ENCODE peak calls at places on chromosomes 13 and 19, in seven cellular contexts. One of them, this sample, is unnamed.

GRCh38 chr13:19791953-19792537 is 9.3 kb upstream of the PSPC1 start:
- DNase-seq in stimulated activated CD8-positive, alpha-beta memory T cell treated with anti-CD3 and anti-CD28 coated beads, Interleukin-15, amount 100 ng/mL, for 24 hours: no peak
- DNase-seq in NCI-H1105 treated with DMSO at 0.1 percent for 48 hours: no peak
- DNase-seq in adrenal gland: no peak
- DNase-seq in activated CD8-positive, alpha-beta memory T cell treated with anti-CD3 and anti-CD28 coated beads for 24 hours: no peak
- DNase-seq in bronchial epithelial cell: no peak
- DNase-seq in K562: no peak
- DNase-seq in this sample: no peak

GRCh38 chr19:53809518-53810186 is 14.5 kb downstream of the NLRP12 start:
- DNase-seq in stimulated activated CD8-positive, alpha-beta memory T cell treated with anti-CD3 and anti-CD28 coated beads, Interleukin-15, amount 100 ng/mL, for 24 hours: no peak
- DNase-seq in NCI-H1105 treated with DMSO at 0.1 percent for 48 hours: no peak
- DNase-seq in adrenal gland: no peak
- DNase-seq in activated CD8-positive, alpha-beta memory T cell treated with anti-CD3 and anti-CD28 coated beads for 24 hours: no peak
- DNase-seq in bronchial epithelial cell: no peak
- DNase-seq in K562: peak
- DNase-seq in this sample: peak

GRCh38 chr19:42942187-42942789 is 5.3 kb upstream of the PSG7 start:
- DNase-seq in K562: peak
- DNase-seq in activated CD8-positive, alpha-beta memory T cell treated with anti-CD3 and anti-CD28 coated beads for 24 hours: no peak
- DNase-seq in NCI-H1105 treated with DMSO at 0.1 percent for 48 hours: no peak
- DNase-seq in bronchial epithelial cell: peak
- DNase-seq in stimulated activated CD8-positive, alpha-beta memory T cell treated with anti-CD3 and anti-CD28 coated beads, Interleukin-15, amount 100 ng/mL, for 24 hours: no peak
- DNase-seq in adrenal gland: no peak
- DNase-seq in this sample: peak

GRCh38 chr19:53982056-53982455 is 9.4 kb upstream of the CACNG6 start:
- DNase-seq in stimulated activated CD8-positive, alpha-beta memory T cell treated with anti-CD3 and anti-CD28 coated beads, Interleukin-15, amount 100 ng/mL, for 24 hours: no peak
- DNase-seq in adrenal gland: no peak
- DNase-seq in bronchial epithelial cell: no peak
- DNase-seq in activated CD8-positive, alpha-beta memory T cell treated with anti-CD3 and anti-CD28 coated beads for 24 hours: no peak
- DNase-seq in NCI-H1105 treated with DMSO at 0.1 percent for 48 hours: no peak
- DNase-seq in K562: no peak
- DNase-seq in this sample: no peak

GRCh38 chr13:113535381-113535781 is 44.9 kb upstream of the DCUN1D2 start:
- DNase-seq in bronchial epithelial cell: no peak
- DNase-seq in activated CD8-positive, alpha-beta memory T cell treated with anti-CD3 and anti-CD28 coated beads for 24 hours: no peak
- DNase-seq in K562: no peak
- DNase-seq in stimulated activated CD8-positive, alpha-beta memory T cell treated with anti-CD3 and anti-CD28 coated beads, Interleukin-15, amount 100 ng/mL, for 24 hours: no peak
- DNase-seq in NCI-H1105 treated with DMSO at 0.1 percent for 48 hours: no peak
- DNase-seq in adrenal gland: no peak
- DNase-seq in this sample: no peak

GRCh38 chr19:47239152-47239551 is 8.2 kb upstream of the BBC3 start:
- DNase-seq in stimulated activated CD8-positive, alpha-beta memory T cell treated with anti-CD3 and anti-CD28 coated beads, Interleukin-15, amount 100 ng/mL, for 24 hours: no peak
- DNase-seq in bronchial epithelial cell: no peak
- DNase-seq in adrenal gland: no peak
- DNase-seq in K562: no peak
- DNase-seq in activated CD8-positive, alpha-beta memory T cell treated with anti-CD3 and anti-CD28 coated beads for 24 hours: no peak
- DNase-seq in NCI-H1105 treated with DMSO at 0.1 percent for 48 hours: no peak
- DNase-seq in this sample: no peak

GRCh38 chr19:57623091-57623490 is 9.0 kb downstream of the ZNF134 start:
- DNase-seq in K562: no peak
- DNase-seq in stimulated activated CD8-positive, alpha-beta memory T cell treated with anti-CD3 and anti-CD28 coated beads, Interleukin-15, amount 100 ng/mL, for 24 hours: no peak
- DNase-seq in NCI-H1105 treated with DMSO at 0.1 percent for 48 hours: no peak
- DNase-seq in adrenal gland: no peak
- DNase-seq in activated CD8-positive, alpha-beta memory T cell treated with anti-CD3 and anti-CD28 coated beads for 24 hours: no peak
- DNase-seq in bronchial epithelial cell: no peak
- DNase-seq in this sample: no peak

GRCh38 chr13:23992722-23993438 is 95.6 kb upstream of the C1QTNF9B start:
- DNase-seq in K562: no peak
- DNase-seq in NCI-H1105 treated with DMSO at 0.1 percent for 48 hours: no peak
- DNase-seq in bronchial epithelial cell: no peak
- DNase-seq in adrenal gland: no peak
- DNase-seq in activated CD8-positive, alpha-beta memory T cell treated with anti-CD3 and anti-CD28 coated beads for 24 hours: no peak
- DNase-seq in stimulated activated CD8-positive, alpha-beta memory T cell treated with anti-CD3 and anti-CD28 coated beads, Interleukin-15, amount 100 ng/mL, for 24 hours: no peak
- DNase-seq in this sample: no peak

GRCh38 chr13:112966776-112967175 is 2.2 kb upstream of the MCF2L start:
- DNase-seq in K562: no peak
- DNase-seq in adrenal gland: no peak
- DNase-seq in stimulated activated CD8-positive, alpha-beta memory T cell treated with anti-CD3 and anti-CD28 coated beads, Interleukin-15, amount 100 ng/mL, for 24 hours: no peak
- DNase-seq in bronchial epithelial cell: no peak
- DNase-seq in activated CD8-positive, alpha-beta memory T cell treated with anti-CD3 and anti-CD28 coated beads for 24 hours: no peak
- DNase-seq in NCI-H1105 treated with DMSO at 0.1 percent for 48 hours: no peak
- DNase-seq in this sample: no peak

GRCh38 chr19:29806098-29806866 is 5.5 kb upstream of the CCNE1 start:
- DNase-seq in stimulated activated CD8-positive, alpha-beta memory T cell treated with anti-CD3 and anti-CD28 coated beads, Interleukin-15, amount 100 ng/mL, for 24 hours: no peak
- DNase-seq in activated CD8-positive, alpha-beta memory T cell treated with anti-CD3 and anti-CD28 coated beads for 24 hours: no peak
- DNase-seq in adrenal gland: peak
- DNase-seq in NCI-H1105 treated with DMSO at 0.1 percent for 48 hours: no peak
- DNase-seq in bronchial epithelial cell: no peak
- DNase-seq in K562: peak
- DNase-seq in this sample: peak

GRCh38 chr13:51874651-51875050 is 12.9 kb downstream of the CCDC70 start:
- DNase-seq in K562: no peak
- DNase-seq in adrenal gland: no peak
- DNase-seq in activated CD8-positive, alpha-beta memory T cell treated with anti-CD3 and anti-CD28 coated beads for 24 hours: no peak
- DNase-seq in bronchial epithelial cell: no peak
- DNase-seq in NCI-H1105 treated with DMSO at 0.1 percent for 48 hours: no peak
- DNase-seq in stimulated activated CD8-positive, alpha-beta memory T cell treated with anti-CD3 and anti-CD28 coated beads, Interleukin-15, amount 100 ng/mL, for 24 hours: no peak
- DNase-seq in this sample: no peak

GRCh38 chr13:109684836-109685602 is 101.4 kb downstream of the IRS2 start:
- DNase-seq in adrenal gland: no peak
- DNase-seq in K562: no peak
- DNase-seq in bronchial epithelial cell: peak
- DNase-seq in NCI-H1105 treated with DMSO at 0.1 percent for 48 hours: peak
- DNase-seq in stimulated activated CD8-positive, alpha-beta memory T cell treated with anti-CD3 and anti-CD28 coated beads, Interleukin-15, amount 100 ng/mL, for 24 hours: no peak
- DNase-seq in activated CD8-positive, alpha-beta memory T cell treated with anti-CD3 and anti-CD28 coated beads for 24 hours: no peak
- DNase-seq in this sample: no peak

GRCh38 chr13:101942038-101942437 is 459.8 kb downstream of the FGF14 start:
- DNase-seq in stimulated activated CD8-positive, alpha-beta memory T cell treated with anti-CD3 and anti-CD28 coated beads, Interleukin-15, amount 100 ng/mL, for 24 hours: no peak
- DNase-seq in K562: no peak
- DNase-seq in bronchial epithelial cell: peak
- DNase-seq in NCI-H1105 treated with DMSO at 0.1 percent for 48 hours: peak
- DNase-seq in activated CD8-positive, alpha-beta memory T cell treated with anti-CD3 and anti-CD28 coated beads for 24 hours: no peak
- DNase-seq in adrenal gland: no peak
- DNase-seq in this sample: peak